ENCODE peak calls at places on chromosomes 5 and 9, in seven cellular contexts. C is cardiac fibroblast, U is left ventricle myocardium inferior, M is neural crest cell, X is mucosa of descending colon, N is heart left ventricle, Q is AG09319. R is an unnamed sample.
A peak's percentile ranks its signal among the peaks of the same experiment; 100 is the strongest.

GRCh38 chr9:83501552-83501951 is 36.6 kb downstream of the FRMD3 start:
- DNase-seq in M (no peak), U (no peak), Q (no peak), N (no peak), X (no peak), C (no peak), R (no peak)

GRCh38 chr5:28077291-28078240 is 1039.2 kb upstream of the CDH9 start:
- DNase-seq in N (no peak), Q (no peak), C (no peak), X (no peak), U (no peak), M (no peak), R (no peak)

GRCh38 chr9:87678650-87679355 is 47.1 kb upstream of the CTSL start:
- DNase-seq in N (peak; percentile 48), M (peak; percentile 62), X (no peak), U (peak; percentile 41), C (peak; percentile 88), Q (peak; percentile 37), R (peak; percentile 71)

GRCh38 chr5:126615286-126615685 is 14.5 kb downstream of the PHAX start:
- DNase-seq in N (no peak), C (no peak), M (no peak), U (no peak), Q (no peak), X (no peak), R (no peak)

GRCh38 chr9:128694344-128694743 is 5.3 kb downstream of the SET start:
- DNase-seq in Q (no peak), M (no peak), U (no peak), N (no peak), C (no peak), X (no peak), R (no peak)

GRCh38 chr9:68711281-68711680 is 6.2 kb downstream of the PIP5K1B start:
- DNase-seq in U (no peak), C (no peak), M (no peak), N (no peak), Q (no peak), X (no peak), R (no peak)

GRCh38 chr9:110257971-110258370 is 1.7 kb upstream of the TXN start:
- DNase-seq in Q (no peak), N (no peak), C (no peak), M (no peak), U (no peak), X (no peak), R (no peak)

GRCh38 chr5:110884005-110884404 is 145.2 kb downstream of the SLC25A46 start:
- DNase-seq in C (peak; percentile 29), X (no peak), N (no peak), U (no peak), Q (no peak), M (no peak), R (no peak)

GRCh38 chr9:36191290-36191645 is 547 bp downstream of the CLTA start:
- DNase-seq in C (peak; percentile 28), M (peak; percentile 11), X (peak; percentile 63), Q (no peak), U (peak; percentile 41), N (peak; percentile 31), R (peak; percentile 46)

GRCh38 chr5:178426326-178427130 is 163.7 kb downstream of the COL23A1 start:
- DNase-seq in X (no peak), N (no peak), M (no peak), Q (no peak), U (no peak), C (no peak), R (no peak)

GRCh38 chr9:38642951-38643350 is 22.6 kb upstream of the ANKRD18A start:
- DNase-seq in X (no peak), N (no peak), Q (no peak), U (no peak), M (no peak), C (no peak), R (no peak)
- TF ChIP-seq CTCF in X (no peak), N (no peak), Q (no peak), U (no peak), M (no peak), C (no peak), R (no peak)

GRCh38 chr9:112921549-112921948 is 30.9 kb upstream of the SLC46A2 start:
- DNase-seq in N (no peak), X (no peak), Q (no peak), U (no peak), C (peak; percentile 69), M (no peak), R (peak; percentile 8)

DNA sequence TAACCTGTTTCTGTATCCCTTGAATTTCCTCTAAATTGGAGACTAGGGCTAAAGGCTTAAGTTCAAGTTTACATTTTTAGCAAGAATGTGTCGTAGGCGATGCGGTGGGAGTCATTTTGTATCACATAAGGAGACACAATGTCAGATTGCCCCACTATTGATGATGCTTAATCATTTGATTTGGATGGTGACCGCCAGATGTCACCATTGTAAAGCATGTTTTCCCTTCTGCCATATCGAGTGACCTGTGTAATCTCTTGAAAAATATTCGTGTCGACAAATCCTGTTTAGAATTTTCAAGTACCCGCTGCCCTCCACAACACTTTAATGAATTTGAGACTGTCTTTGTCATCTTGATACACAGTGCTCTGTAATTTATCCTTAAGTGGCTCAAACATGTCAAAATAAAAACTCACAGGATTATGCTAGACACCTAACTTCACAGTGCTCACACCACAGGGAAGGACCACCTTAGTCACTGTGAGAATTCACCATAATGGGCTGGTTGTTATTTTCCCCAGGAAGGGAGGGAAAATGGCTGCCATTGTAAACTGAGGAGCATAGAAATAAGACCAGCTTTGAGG is 34.5 kb upstream of the SLC46A2 start:
- DNase-seq in M (peak; percentile 28), U (no peak), X (no peak), Q (no peak), C (peak; percentile 27), N (no peak), R (peak; percentile 15)
- TF ChIP-seq CTCF in M (peak; percentile 67), U (peak; percentile 52), X (no peak), Q (peak; percentile 30), C (peak; percentile 23), N (peak; percentile 54), R (peak; percentile 51)

DNA sequence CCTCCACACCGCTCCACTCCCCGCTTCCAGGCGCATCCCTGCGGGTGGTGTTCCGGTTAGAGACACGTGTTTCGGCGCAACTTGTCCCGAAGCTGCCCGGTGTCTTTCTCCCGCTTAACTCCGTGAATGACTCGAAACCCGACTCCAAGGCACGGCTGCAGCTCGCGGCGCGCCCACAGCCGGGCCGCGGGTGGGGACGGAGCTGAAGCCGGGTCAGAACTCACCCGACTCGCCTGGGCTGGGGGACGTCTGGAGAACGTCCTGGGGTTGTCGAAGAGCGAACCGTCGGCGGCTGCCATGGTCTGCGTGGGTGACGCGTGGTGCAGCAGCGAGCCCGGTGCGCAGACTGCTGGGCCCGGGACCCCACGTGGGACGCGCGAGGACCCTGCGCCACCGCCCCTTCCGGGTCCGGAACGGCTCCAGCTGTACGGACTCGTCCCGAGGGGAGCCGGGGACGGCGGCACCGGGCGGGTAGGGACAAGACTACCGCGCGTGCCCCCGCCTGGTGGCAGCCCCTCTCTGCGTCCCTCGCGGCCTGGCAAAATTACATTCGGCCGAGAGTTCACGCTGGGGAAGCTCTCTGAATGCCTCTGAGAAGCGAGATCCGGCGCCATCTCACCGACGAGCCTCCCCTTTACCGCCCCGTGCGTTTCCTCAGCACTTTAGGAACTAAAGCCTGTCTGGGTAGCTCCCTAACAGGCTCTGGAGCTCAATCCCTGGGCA is at the start of gene DDX31:
- DNase-seq in U (peak; percentile 85), Q (peak; percentile 28), M (peak; percentile 50), C (peak; percentile 85), X (peak; percentile 89), N (peak; percentile 88), R (peak; percentile 76)
- TF ChIP-seq CTCF in U (no peak), Q (no peak), M (no peak), C (no peak), X (peak; percentile 8), N (no peak), R (no peak)

GRCh38 chr9:99349870-99350269 is 127.8 kb downstream of the SEC61B start:
- DNase-seq in N (no peak), Q (no peak), U (no peak), M (no peak), C (no peak), X (no peak), R (no peak)
- TF ChIP-seq CTCF in N (no peak), Q (no peak), U (no peak), M (no peak), C (no peak), X (no peak), R (no peak)

GRCh38 chr9:19232117-19232829 is 1.8 kb downstream of the DENND4C start:
- DNase-seq in M (no peak), X (no peak), U (no peak), C (no peak), Q (peak; percentile 19), N (no peak), R (no peak)

GRCh38 chr9:19230356-19231125 is at the start of gene DENND4C:
- DNase-seq in U (peak; percentile 87), M (peak; percentile 86), N (peak; percentile 90), Q (peak; percentile 58), C (peak; percentile 90), X (peak; percentile 92), R (peak; percentile 95)

GRCh38 chr9:19232830-19233194 is 2.3 kb downstream of the DENND4C start:
- DNase-seq in Q (peak; percentile 18), C (peak; percentile 60), X (no peak), N (no peak), M (no peak), U (no peak), R (no peak)

GRCh38 chr9:19231126-19232035 is 888 bp downstream of the DENND4C start:
- DNase-seq in U (no peak), Q (no peak), M (no peak), X (no peak), N (no peak), C (no peak), R (no peak)

DNA sequence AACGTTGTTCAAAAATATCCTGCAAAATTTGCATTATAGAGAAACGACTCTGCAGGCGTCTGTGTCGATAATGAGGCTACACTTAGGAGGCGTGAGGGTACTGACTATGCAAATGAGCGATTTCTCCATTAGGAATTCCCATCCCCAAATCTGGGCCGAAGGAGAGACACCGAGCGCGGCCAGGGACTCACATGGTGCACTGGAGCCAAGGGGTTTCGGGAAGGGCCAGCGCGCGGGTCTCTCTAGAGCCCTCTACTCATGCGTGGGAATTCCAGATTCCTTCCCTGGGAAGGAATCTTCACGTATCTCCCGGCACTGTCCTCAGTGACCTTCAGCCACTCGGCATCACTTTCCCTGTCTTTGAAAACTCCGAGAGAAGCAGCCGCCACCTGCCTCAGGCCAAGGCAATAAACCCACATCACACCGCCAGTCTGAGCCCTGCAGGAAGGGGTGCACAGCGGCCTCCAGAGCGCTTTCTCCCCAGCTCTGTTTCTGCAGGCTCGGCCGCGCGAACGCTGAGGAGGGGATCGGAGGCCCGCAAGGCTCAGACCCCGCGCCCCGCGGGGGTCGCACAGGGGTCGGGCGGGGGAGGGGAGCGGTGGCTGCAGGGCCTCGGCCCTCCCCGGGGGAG is 653 bp upstream of the DENND4C start:
- DNase-seq in M (peak; percentile 80), U (peak; percentile 41), N (no peak), X (peak; percentile 89), Q (no peak), C (no peak), R (peak; percentile 87)
- TF ChIP-seq CTCF in M (peak; percentile 2), U (no peak), N (no peak), X (no peak), Q (no peak), C (no peak), R (no peak)

GRCh38 chr5:50836356-50836755 is 169.9 kb downstream of the PARP8 start:
- DNase-seq in N (no peak), C (no peak), X (no peak), M (no peak), U (no peak), Q (no peak), R (no peak)
- TF ChIP-seq CTCF in N (no peak), C (no peak), X (no peak), M (no peak), U (no peak), Q (no peak), R (no peak)

R was measured in nephron progenitor cell.